ENCODE peak calls at places on chromosome 5, in four cellular contexts. D is endothelial cell of umbilical vein; V is CD8-positive, alpha-beta T cell; F is kidney epithelial cell. Z is an unnamed sample. For H3K27me3, the result is how much of the 10 kb centered on the place peaks cover.

GRCh38 chr5:62334082-62334481 is 28.1 kb downstream of the KIF2A start:
- DNase-seq in D (no peak), V (no peak), F (no peak), Z (no peak)

GRCh38 chr5:94524841-94525697 is 93.3 kb downstream of the KIAA0825 start:
- DNase-seq in D (peak), V (no peak), F (peak), Z (no peak)

GRCh38 chr5:133247881-133248642 is 196.2 kb downstream of the HSPA4 start:
- DNase-seq in D (peak), V (no peak), F (no peak), Z (peak)

GRCh38 chr5:107500840-107501239 is 169.9 kb downstream of the EFNA5 start:
- DNase-seq in D (peak), V (no peak), F (no peak), Z (no peak)

GRCh38 chr5:50535393-50535792 is 94.3 kb upstream of the EMB start:
- DNase-seq in D (no peak), V (no peak), F (no peak), Z (no peak)

GRCh38 chr5:134174841-134175839 is 1.6 kb downstream of the SKP1 start:
- DNase-seq in D (peak), V (no peak), F (no peak), Z (no peak)

GRCh38 chr5:139312075-139312474 is 18.5 kb downstream of the MATR3 start:
- DNase-seq in D (no peak), V (no peak), F (no peak), Z (no peak)

GRCh38 chr5:59367791-59368394 is 525.6 kb downstream of the PDE4D start:
- DNase-seq in D (peak), V (peak), F (peak), Z (peak)

GRCh38 chr5:179381691-179382090 is 36.4 kb upstream of the ADAMTS2 start:
- DNase-seq in D (no peak), V (no peak), F (no peak), Z (no peak)

GRCh38 chr5:126808619-126809018 is 31.7 kb downstream of the LMNB1 start:
- DNase-seq in D (peak), V (no peak), F (no peak), Z (no peak)

GRCh38 chr5:15627109-15627508 is 127.1 kb downstream of the FBXL7 start:
- DNase-seq in D (no peak), V (no peak), F (no peak), Z (no peak)

GRCh38 chr5:115949096-115949495 is 13.2 kb upstream of the LVRN start:
- DNase-seq in D (no peak), V (no peak), F (no peak), Z (no peak)

GRCh38 chr5:107739661-107740060 is 68.9 kb upstream of the EFNA5 start:
- DNase-seq in D (no peak), V (no peak), F (no peak), Z (no peak)

GRCh38 chr5:137498301-137498735 is 808 bp downstream of the SPOCK1 start:
- DNase-seq in D (peak), V (no peak), F (no peak), Z (no peak)

GRCh38 chr5:95892784-95893354 is 68.8 kb downstream of the ELL2 start:
- DNase-seq in D (peak), V (no peak), F (no peak), Z (no peak)

GRCh38 chr5:35129276-35129675 is 81.5 kb upstream of the AGXT2 start:
- DNase-seq in D (no peak), V (no peak), F (no peak), Z (no peak)

GRCh38 chr5:78162253-78162862 is 132.1 kb downstream of the AP3B1 start:
- DNase-seq in D (peak), V (no peak), F (peak), Z (no peak)

GRCh38 chr5:14914603-14915277 is 43.2 kb upstream of the ANKH start:
- DNase-seq in D (no peak), V (no peak), F (no peak), Z (no peak)

GRCh38 chr5:177425196-177425800 is 1.2 kb upstream of the GRK6 start:
- DNase-seq in D (no peak), V (no peak), F (no peak), Z (peak)

GRCh38 chr5:79561525-79561893 is 47.6 kb upstream of the HOMER1 start:
- DNase-seq in D (no peak), V (no peak), F (no peak), Z (no peak)

GRCh38 chr5:113378081-113378480 is 56.7 kb downstream of the TSSK1B start:
- DNase-seq in D (peak), V (no peak), F (no peak), Z (no peak)

GRCh38 chr5:157998021-157998504 is 139.1 kb upstream of the CLINT1 start:
- DNase-seq in D (no peak), V (no peak), F (no peak), Z (no peak)

GRCh38 chr5:31047007-31047406 is 146.5 kb upstream of the CDH6 start:
- DNase-seq in D (no peak), V (no peak), F (no peak), Z (no peak)

GRCh38 chr5:91430949-91431348 is 47.8 kb upstream of the ARRDC3 start:
- DNase-seq in D (no peak), V (no peak), F (no peak), Z (no peak)

GRCh38 chr5:172717481-172718195 is 53.4 kb downstream of the DUSP1 start:
- DNase-seq in D (no peak), V (no peak), F (no peak), Z (no peak)

GRCh38 chr5:55650391-55650790 is 61.7 kb downstream of the SLC38A9 start:
- DNase-seq in D (peak), V (no peak), F (no peak), Z (no peak)

GRCh38 chr5:150394912-150395689 is 17.6 kb downstream of the CD74 start:
- DNase-seq in D (no peak), V (no peak), F (no peak), Z (no peak)

GRCh38 chr5:173712609-173713176 is 96.2 kb upstream of the BOD1 start:
- DNase-seq in D (no peak), V (no peak), F (no peak), Z (no peak)

GRCh38 chr5:141039517-141039916 is 11.7 kb upstream of the PCDHB1 start:
- DNase-seq in D (no peak), V (no peak), F (no peak), Z (no peak)

GRCh38 chr5:32791536-32792240 is 80.6 kb downstream of the NPR3 start:
- DNase-seq in D (no peak), V (no peak), F (no peak), Z (no peak)
- H3K27me3 ChIP-seq in D (under half), V (under half), F (under half), Z (under half)

DNA sequence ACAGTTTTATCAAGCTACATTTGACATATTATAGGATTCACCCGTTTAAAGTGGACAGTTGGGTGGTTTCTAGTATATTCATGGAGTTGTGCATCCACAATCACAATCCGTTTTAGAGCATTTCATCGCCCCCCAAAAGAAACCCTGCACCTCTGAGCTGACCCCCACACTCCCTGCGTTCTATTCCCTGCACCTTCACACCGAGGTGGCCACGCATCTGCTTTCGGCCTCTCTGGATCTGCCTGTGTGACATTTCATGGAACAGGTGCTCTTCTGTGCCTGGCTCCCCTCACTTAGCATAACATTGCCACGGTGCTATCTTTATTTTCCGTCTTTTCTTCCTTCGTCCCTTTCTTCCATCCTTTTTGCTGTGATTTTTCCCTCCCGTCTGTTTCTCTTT is 32.7 kb downstream of the HRH2 start:
- DNase-seq in D (no peak), V (no peak), F (no peak), Z (no peak)
- H3K27me3 ChIP-seq in D (under half), V (under half), F (under half), Z (under half)

DNA sequence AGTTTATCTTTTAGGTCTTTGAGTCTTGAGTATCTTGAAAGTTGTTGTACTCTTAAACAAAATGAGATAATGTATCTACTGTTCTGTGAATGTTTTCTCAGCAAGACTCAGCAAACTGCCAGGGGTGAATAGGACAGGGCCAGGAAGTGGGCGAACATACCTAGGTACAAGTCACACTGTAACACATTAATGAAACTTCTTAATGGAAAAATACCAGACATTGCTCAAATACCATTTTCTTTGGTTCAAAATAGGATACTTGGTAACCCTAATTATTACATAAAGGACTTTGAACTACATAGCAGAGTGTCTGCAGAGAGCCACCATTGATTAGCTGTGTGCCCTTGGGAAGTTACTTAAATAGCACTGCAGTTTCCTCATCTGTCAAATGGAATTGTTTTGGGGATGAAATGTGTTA is 197.5 kb downstream of the ARHGEF28 start:
- DNase-seq in D (peak), V (no peak), F (peak), Z (no peak)
- H3K27me3 ChIP-seq in D (under half), V (under half), F (under half), Z (under half)

GRCh38 chr5:1860949-1861348 is 21.8 kb downstream of the IRX4 start:
- DNase-seq in D (no peak), V (no peak), F (no peak), Z (peak)
- H3K27me3 ChIP-seq in D (under half), V (under half), F (under half), Z (under half)

DNA sequence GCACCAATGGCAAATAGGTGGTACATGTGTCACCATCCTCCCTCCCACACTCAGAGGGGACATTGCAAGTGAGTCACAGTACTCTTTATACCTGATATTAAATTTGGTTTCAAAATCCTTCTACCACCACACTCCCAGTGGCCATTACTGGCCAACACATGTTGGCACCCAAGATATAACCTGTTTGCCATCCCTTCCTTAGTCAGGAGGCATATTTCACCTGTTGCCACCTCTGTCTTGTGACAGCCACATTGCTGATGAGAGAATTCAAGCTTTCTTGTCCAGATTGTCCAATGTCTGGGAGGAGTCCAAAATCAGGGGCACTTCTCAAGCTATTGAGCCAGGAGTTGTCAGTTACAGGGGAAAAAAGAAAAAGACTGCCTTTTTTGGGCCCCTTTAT is 80.2 kb upstream of the WWC1 start:
- DNase-seq in D (no peak), V (no peak), F (no peak), Z (no peak)
- H3K27me3 ChIP-seq in D (under half), V (under half), F (under half), Z (under half)

DNA sequence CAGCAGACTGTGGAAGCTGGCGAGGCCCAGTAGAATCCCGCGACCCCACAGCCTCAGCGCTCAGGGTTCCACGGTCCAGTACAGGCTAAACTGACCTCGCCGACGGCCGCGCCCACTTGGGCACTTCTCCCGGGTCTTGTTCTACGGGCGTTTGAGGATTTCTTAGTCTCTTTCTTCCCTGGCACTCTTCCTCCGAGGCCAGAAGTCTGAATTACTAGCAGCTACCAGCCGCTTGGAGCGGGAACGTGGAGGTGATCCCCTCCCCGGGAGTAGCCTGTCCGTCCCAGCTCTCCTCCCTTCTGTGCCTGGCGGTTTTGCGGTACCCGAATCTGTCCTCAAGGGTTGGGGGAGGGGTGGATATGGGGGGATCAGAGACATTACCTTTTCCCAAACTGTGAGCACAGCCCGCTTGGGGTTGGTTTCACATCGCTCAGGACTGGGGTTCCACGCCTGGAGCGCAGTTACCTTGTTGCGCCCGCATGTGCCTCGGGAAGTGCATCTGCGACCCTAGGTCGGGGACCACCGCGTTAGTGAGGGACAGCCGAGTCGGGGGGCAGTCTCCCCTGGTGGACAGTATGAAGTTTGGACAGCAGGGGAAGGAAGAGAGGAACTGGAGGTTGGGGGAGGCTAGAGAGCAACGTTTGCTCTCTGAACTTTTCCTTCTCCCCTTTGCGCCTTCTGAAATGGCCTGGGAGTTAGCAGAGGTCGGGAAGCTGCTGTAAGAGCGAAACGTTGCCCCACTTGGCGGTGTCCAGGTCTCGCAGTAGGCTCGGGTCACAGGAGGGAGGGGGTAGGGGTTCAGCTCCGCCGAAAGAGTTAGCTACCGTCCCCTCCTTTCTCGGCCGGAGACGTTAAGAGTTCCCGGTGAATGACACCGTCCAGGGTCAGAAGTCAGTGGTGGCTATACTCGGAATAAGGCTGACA is 190.8 kb downstream of the MEF2C start:
- DNase-seq in D (no peak), V (no peak), F (no peak), Z (no peak)
- H3K27me3 ChIP-seq in D (half or more), V (under half), F (half or more), Z (half or more)

GRCh38 chr5:2135833-2136232 is 253.1 kb upstream of the IRX4 start:
- DNase-seq in D (no peak), V (no peak), F (no peak), Z (no peak)

GRCh38 chr5:2136728-2137333 is 254.1 kb upstream of the IRX4 start:
- DNase-seq in D (no peak), V (no peak), F (no peak), Z (no peak)

GRCh38 chr5:2134543-2135299 is 252.0 kb upstream of the IRX4 start:
- DNase-seq in D (no peak), V (no peak), F (no peak), Z (no peak)

GRCh38 chr5:2133936-2134335 is 251.2 kb upstream of the IRX4 start:
- DNase-seq in D (no peak), V (no peak), F (no peak), Z (no peak)

GRCh38 chr5:2135354-2135753 is 252.6 kb upstream of the IRX4 start:
- DNase-seq in D (no peak), V (no peak), F (no peak), Z (no peak)
- H3K27me3 ChIP-seq in D (under half), V (under half), F (under half), Z (under half)

DNA sequence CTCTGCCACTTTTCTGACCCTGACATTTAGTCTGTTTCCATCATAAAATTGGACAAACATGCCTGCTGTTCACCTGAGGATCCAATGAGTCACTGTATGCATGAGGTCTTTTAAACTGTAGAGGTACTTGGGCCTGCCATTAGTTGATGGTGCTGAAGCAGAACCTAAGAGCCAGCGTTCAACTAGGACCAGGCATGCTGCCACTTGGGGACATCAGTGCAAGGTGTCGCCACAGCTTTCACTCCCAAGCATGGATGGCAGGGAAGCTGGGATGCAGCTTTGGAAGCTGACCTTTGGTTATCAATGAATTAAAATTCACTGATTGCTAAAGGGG is 37.1 kb downstream of the NEUROG1 start:
- DNase-seq in D (no peak), V (no peak), F (no peak), Z (no peak)
- H3K27me3 ChIP-seq in D (under half), V (under half), F (under half), Z (under half)

GRCh38 chr5:180590543-180591248 is 603 bp downstream of the SCGB3A1 start:
- DNase-seq in D (no peak), V (no peak), F (no peak), Z (no peak)
- H3K27me3 ChIP-seq in D (under half), V (under half), F (under half), Z (under half)

DNA sequence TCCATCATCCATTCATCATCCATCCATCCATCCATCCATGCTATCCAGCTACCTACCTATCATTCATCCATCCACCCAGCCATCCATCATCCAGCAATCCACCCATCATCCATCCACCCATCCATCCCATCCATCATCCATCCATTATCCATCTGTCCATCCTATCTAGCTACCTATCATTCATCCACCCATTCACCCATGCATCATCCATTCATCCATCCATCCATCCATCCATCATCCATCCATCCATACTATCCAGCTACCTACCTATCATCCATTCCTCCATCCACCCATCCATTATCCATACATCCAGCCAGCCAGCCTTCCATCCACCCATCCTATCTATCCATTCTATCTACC is 26.3 kb downstream of the SLC6A3 start:
- DNase-seq in D (no peak), V (no peak), F (no peak), Z (no peak)
- H3K27me3 ChIP-seq in D (under half), V (under half), F (under half), Z (under half)